ENCODE peak calls at places on chromosomes 12 and 14, in ten cellular contexts. One of them, this sample, is unnamed.

GRCh38 chr14:106174206-106174605 is 647.8 kb downstream of the TMEM121 start:
- DNase-seq in CD4-positive, alpha-beta T cell: peak
- DNase-seq in stimulated activated naive CD4-positive, alpha-beta T cell: peak
- DNase-seq in activated CD4-positive, CD25-positive, alpha-beta regulatory T cell treated with anti-CD3 and anti-CD28 coated beads, Interleukin-2, amount 50 U/mL, for 16 hours: peak
- DNase-seq in T-helper 17 cell: peak
- DNase-seq in HT-29: no peak
- DNase-seq in stimulated activated CD4-positive, alpha-beta T cell treated with anti-CD3 and anti-CD28 coated beads, Interleukin-15, amount 100 ng/mL, for 1 hour: no peak
- DNase-seq in astrocyte: no peak
- DNase-seq in GF-D8: no peak
- DNase-seq in H4: no peak
- DNase-seq in this sample: no peak

GRCh38 chr12:88993655-88994054 is 358.6 kb downstream of the DUSP6 start:
- DNase-seq in CD4-positive, alpha-beta T cell: no peak
- DNase-seq in stimulated activated naive CD4-positive, alpha-beta T cell: no peak
- DNase-seq in activated CD4-positive, CD25-positive, alpha-beta regulatory T cell treated with anti-CD3 and anti-CD28 coated beads, Interleukin-2, amount 50 U/mL, for 16 hours: no peak
- DNase-seq in T-helper 17 cell: no peak
- DNase-seq in HT-29: peak
- DNase-seq in stimulated activated CD4-positive, alpha-beta T cell treated with anti-CD3 and anti-CD28 coated beads, Interleukin-15, amount 100 ng/mL, for 1 hour: no peak
- DNase-seq in astrocyte: peak
- DNase-seq in GF-D8: no peak
- DNase-seq in H4: peak
- DNase-seq in this sample: peak

GRCh38 chr12:10362828-10363664 is 26.8 kb downstream of the KLRK1 start:
- DNase-seq in CD4-positive, alpha-beta T cell: no peak
- DNase-seq in stimulated activated naive CD4-positive, alpha-beta T cell: no peak
- DNase-seq in activated CD4-positive, CD25-positive, alpha-beta regulatory T cell treated with anti-CD3 and anti-CD28 coated beads, Interleukin-2, amount 50 U/mL, for 16 hours: no peak
- DNase-seq in T-helper 17 cell: no peak
- DNase-seq in HT-29: peak
- DNase-seq in stimulated activated CD4-positive, alpha-beta T cell treated with anti-CD3 and anti-CD28 coated beads, Interleukin-15, amount 100 ng/mL, for 1 hour: no peak
- DNase-seq in astrocyte: peak
- DNase-seq in GF-D8: no peak
- DNase-seq in H4: peak
- DNase-seq in this sample: no peak

GRCh38 chr12:122990561-122990960 is 10.1 kb downstream of the ARL6IP4 start:
- DNase-seq in CD4-positive, alpha-beta T cell: no peak
- DNase-seq in stimulated activated naive CD4-positive, alpha-beta T cell: no peak
- DNase-seq in activated CD4-positive, CD25-positive, alpha-beta regulatory T cell treated with anti-CD3 and anti-CD28 coated beads, Interleukin-2, amount 50 U/mL, for 16 hours: no peak
- DNase-seq in T-helper 17 cell: no peak
- DNase-seq in HT-29: no peak
- DNase-seq in stimulated activated CD4-positive, alpha-beta T cell treated with anti-CD3 and anti-CD28 coated beads, Interleukin-15, amount 100 ng/mL, for 1 hour: no peak
- DNase-seq in astrocyte: no peak
- DNase-seq in GF-D8: no peak
- DNase-seq in H4: no peak
- DNase-seq in this sample: no peak

GRCh38 chr14:100106661-100107112 is 41.5 kb downstream of the EVL start:
- DNase-seq in CD4-positive, alpha-beta T cell: no peak
- DNase-seq in stimulated activated naive CD4-positive, alpha-beta T cell: no peak
- DNase-seq in activated CD4-positive, CD25-positive, alpha-beta regulatory T cell treated with anti-CD3 and anti-CD28 coated beads, Interleukin-2, amount 50 U/mL, for 16 hours: no peak
- DNase-seq in T-helper 17 cell: no peak
- DNase-seq in HT-29: no peak
- DNase-seq in stimulated activated CD4-positive, alpha-beta T cell treated with anti-CD3 and anti-CD28 coated beads, Interleukin-15, amount 100 ng/mL, for 1 hour: no peak
- DNase-seq in astrocyte: no peak
- DNase-seq in GF-D8: no peak
- DNase-seq in H4: no peak
- DNase-seq in this sample: no peak

GRCh38 chr14:51020024-51020710 is 74.7 kb downstream of the TRIM9 start:
- DNase-seq in CD4-positive, alpha-beta T cell: no peak
- DNase-seq in stimulated activated naive CD4-positive, alpha-beta T cell: no peak
- DNase-seq in activated CD4-positive, CD25-positive, alpha-beta regulatory T cell treated with anti-CD3 and anti-CD28 coated beads, Interleukin-2, amount 50 U/mL, for 16 hours: no peak
- DNase-seq in T-helper 17 cell: no peak
- DNase-seq in HT-29: no peak
- DNase-seq in stimulated activated CD4-positive, alpha-beta T cell treated with anti-CD3 and anti-CD28 coated beads, Interleukin-15, amount 100 ng/mL, for 1 hour: no peak
- DNase-seq in astrocyte: peak
- DNase-seq in GF-D8: no peak
- DNase-seq in H4: peak
- DNase-seq in this sample: no peak

GRCh38 chr12:6873094-6874006 is at the start of gene SPSB2:
- DNase-seq in CD4-positive, alpha-beta T cell: peak
- DNase-seq in stimulated activated naive CD4-positive, alpha-beta T cell: peak
- DNase-seq in activated CD4-positive, CD25-positive, alpha-beta regulatory T cell treated with anti-CD3 and anti-CD28 coated beads, Interleukin-2, amount 50 U/mL, for 16 hours: peak
- DNase-seq in T-helper 17 cell: peak
- DNase-seq in HT-29: peak
- DNase-seq in stimulated activated CD4-positive, alpha-beta T cell treated with anti-CD3 and anti-CD28 coated beads, Interleukin-15, amount 100 ng/mL, for 1 hour: peak
- DNase-seq in astrocyte: peak
- DNase-seq in GF-D8: peak
- DNase-seq in H4: peak
- DNase-seq in this sample: peak

GRCh38 chr12:33588082-33588712 is 148.6 kb upstream of the SYT10 start:
- DNase-seq in CD4-positive, alpha-beta T cell: no peak
- DNase-seq in stimulated activated naive CD4-positive, alpha-beta T cell: no peak
- DNase-seq in activated CD4-positive, CD25-positive, alpha-beta regulatory T cell treated with anti-CD3 and anti-CD28 coated beads, Interleukin-2, amount 50 U/mL, for 16 hours: no peak
- DNase-seq in T-helper 17 cell: no peak
- DNase-seq in HT-29: no peak
- DNase-seq in stimulated activated CD4-positive, alpha-beta T cell treated with anti-CD3 and anti-CD28 coated beads, Interleukin-15, amount 100 ng/mL, for 1 hour: no peak
- DNase-seq in astrocyte: peak
- DNase-seq in GF-D8: peak
- DNase-seq in H4: peak
- DNase-seq in this sample: no peak

GRCh38 chr14:96095581-96096476 is 56.7 kb downstream of the C14orf132 start:
- DNase-seq in CD4-positive, alpha-beta T cell: no peak
- DNase-seq in stimulated activated naive CD4-positive, alpha-beta T cell: no peak
- DNase-seq in activated CD4-positive, CD25-positive, alpha-beta regulatory T cell treated with anti-CD3 and anti-CD28 coated beads, Interleukin-2, amount 50 U/mL, for 16 hours: no peak
- DNase-seq in T-helper 17 cell: no peak
- DNase-seq in HT-29: no peak
- DNase-seq in stimulated activated CD4-positive, alpha-beta T cell treated with anti-CD3 and anti-CD28 coated beads, Interleukin-15, amount 100 ng/mL, for 1 hour: no peak
- DNase-seq in astrocyte: peak
- DNase-seq in GF-D8: no peak
- DNase-seq in H4: peak
- DNase-seq in this sample: no peak

GRCh38 chr14:105507247-105507646 is 16.2 kb downstream of the TEDC1 start:
- DNase-seq in CD4-positive, alpha-beta T cell: no peak
- DNase-seq in stimulated activated naive CD4-positive, alpha-beta T cell: no peak
- DNase-seq in activated CD4-positive, CD25-positive, alpha-beta regulatory T cell treated with anti-CD3 and anti-CD28 coated beads, Interleukin-2, amount 50 U/mL, for 16 hours: no peak
- DNase-seq in T-helper 17 cell: no peak
- DNase-seq in HT-29: no peak
- DNase-seq in stimulated activated CD4-positive, alpha-beta T cell treated with anti-CD3 and anti-CD28 coated beads, Interleukin-15, amount 100 ng/mL, for 1 hour: no peak
- DNase-seq in astrocyte: no peak
- DNase-seq in GF-D8: no peak
- DNase-seq in H4: no peak
- DNase-seq in this sample: no peak

This sample was measured in LNCaP clone FGC.